ENCODE peak calls at places on chromosome 1, in ten cellular contexts. One of them, this sample, is unnamed.

GRCh38 chr1:209603877-209604276 is 20.4 kb downstream of the CAMK1G start:
- DNase-seq in tibial nerve: no peak
- DNase-seq in ELR: no peak
- DNase-seq in MCF 10A: no peak
- DNase-seq in NB4: no peak
- DNase-seq in stimulated activated CD4-positive, alpha-beta T cell treated with anti-CD3 and anti-CD28 coated beads, Interleukin-4, amount 100 ng/mL, for 24 hours: no peak
- DNase-seq in bronchial epithelial cell: peak
- DNase-seq in SJSA1: no peak
- DNase-seq in GM23248: no peak
- DNase-seq in left ventricle myocardium inferior: no peak
- DNase-seq in this sample: no peak

GRCh38 chr1:204162498-204163074 is 3.6 kb downstream of the REN start:
- DNase-seq in stimulated activated CD4-positive, alpha-beta T cell treated with anti-CD3 and anti-CD28 coated beads, Interleukin-4, amount 100 ng/mL, for 24 hours: peak
- DNase-seq in left ventricle myocardium inferior: peak
- DNase-seq in GM23248: peak
- DNase-seq in bronchial epithelial cell: peak
- DNase-seq in MCF 10A: peak
- DNase-seq in ELR: peak
- DNase-seq in SJSA1: peak
- DNase-seq in tibial nerve: peak
- DNase-seq in NB4: peak
- DNase-seq in this sample: peak

GRCh38 chr1:52281518-52281917 is 84.5 kb downstream of the CC2D1B start:
- DNase-seq in stimulated activated CD4-positive, alpha-beta T cell treated with anti-CD3 and anti-CD28 coated beads, Interleukin-4, amount 100 ng/mL, for 24 hours: no peak
- DNase-seq in NB4: peak
- DNase-seq in ELR: peak
- DNase-seq in MCF 10A: no peak
- DNase-seq in bronchial epithelial cell: peak
- DNase-seq in GM23248: peak
- DNase-seq in left ventricle myocardium inferior: no peak
- DNase-seq in SJSA1: no peak
- DNase-seq in tibial nerve: no peak
- DNase-seq in this sample: no peak

GRCh38 chr1:202163281-202164270 is 3.2 kb upstream of the PTPN7 start:
- DNase-seq in GM23248: no peak
- DNase-seq in NB4: peak
- DNase-seq in SJSA1: no peak
- DNase-seq in ELR: no peak
- DNase-seq in MCF 10A: no peak
- DNase-seq in bronchial epithelial cell: no peak
- DNase-seq in tibial nerve: no peak
- DNase-seq in left ventricle myocardium inferior: no peak
- DNase-seq in stimulated activated CD4-positive, alpha-beta T cell treated with anti-CD3 and anti-CD28 coated beads, Interleukin-4, amount 100 ng/mL, for 24 hours: no peak
- DNase-seq in this sample: no peak

GRCh38 chr1:145960468-145961108 is 2.8 kb upstream of the LIX1L start:
- DNase-seq in left ventricle myocardium inferior: peak
- DNase-seq in MCF 10A: no peak
- DNase-seq in ELR: peak
- DNase-seq in NB4: peak
- DNase-seq in SJSA1: peak
- DNase-seq in GM23248: peak
- DNase-seq in bronchial epithelial cell: no peak
- DNase-seq in stimulated activated CD4-positive, alpha-beta T cell treated with anti-CD3 and anti-CD28 coated beads, Interleukin-4, amount 100 ng/mL, for 24 hours: peak
- DNase-seq in tibial nerve: no peak
- DNase-seq in this sample: peak

GRCh38 chr1:23909412-23909811 is 3.8 kb downstream of the CNR2 start:
- DNase-seq in left ventricle myocardium inferior: no peak
- DNase-seq in MCF 10A: peak
- DNase-seq in GM23248: no peak
- DNase-seq in ELR: no peak
- DNase-seq in SJSA1: no peak
- DNase-seq in tibial nerve: no peak
- DNase-seq in bronchial epithelial cell: no peak
- DNase-seq in stimulated activated CD4-positive, alpha-beta T cell treated with anti-CD3 and anti-CD28 coated beads, Interleukin-4, amount 100 ng/mL, for 24 hours: no peak
- DNase-seq in NB4: peak
- DNase-seq in this sample: no peak

GRCh38 chr1:84078108-84078823 is 65.8 kb upstream of the PRKACB start:
- DNase-seq in ELR: peak
- DNase-seq in NB4: no peak
- DNase-seq in tibial nerve: no peak
- DNase-seq in left ventricle myocardium inferior: no peak
- DNase-seq in stimulated activated CD4-positive, alpha-beta T cell treated with anti-CD3 and anti-CD28 coated beads, Interleukin-4, amount 100 ng/mL, for 24 hours: no peak
- DNase-seq in GM23248: peak
- DNase-seq in SJSA1: peak
- DNase-seq in MCF 10A: peak
- DNase-seq in bronchial epithelial cell: no peak
- DNase-seq in this sample: peak

GRCh38 chr1:212488436-212489283 is 55.9 kb downstream of the NENF start:
- DNase-seq in GM23248: peak
- DNase-seq in stimulated activated CD4-positive, alpha-beta T cell treated with anti-CD3 and anti-CD28 coated beads, Interleukin-4, amount 100 ng/mL, for 24 hours: no peak
- DNase-seq in MCF 10A: peak
- DNase-seq in SJSA1: peak
- DNase-seq in left ventricle myocardium inferior: no peak
- DNase-seq in NB4: no peak
- DNase-seq in tibial nerve: peak
- DNase-seq in ELR: peak
- DNase-seq in bronchial epithelial cell: peak
- DNase-seq in this sample: no peak

This sample was measured in occipital lobe.